ENCODE peak calls at places on chromosomes 1 and 21, in nine cellular contexts. I, U, J, R, B, D, F, W and V are unnamed samples.

GRCh38 chr1:65003316-65003664 is 36.9 kb upstream of the JAK1 start:
- DNase-seq in D (no peak), F (no peak), J (no peak), B (no peak), R (no peak), W (no peak), I (no peak), U (no peak), V (no peak)

GRCh38 chr1:234270103-234270502 is 103.2 kb upstream of the COA6 start:
- DNase-seq in U (no peak), B (no peak), D (no peak), F (no peak), W (no peak), I (no peak), J (no peak), R (no peak), V (no peak)

GRCh38 chr1:1371741-1372711 is 3.0 kb downstream of the AURKAIP1 start:
- DNase-seq in R (peak), W (peak), U (peak), D (peak), F (peak), B (no peak), J (peak), I (no peak), V (peak)

GRCh38 chr1:10965621-10966226 is 46.7 kb upstream of the TARDBP start:
- DNase-seq in U (peak), D (peak), R (no peak), F (peak), I (no peak), B (no peak), W (no peak), J (peak), V (no peak)

GRCh38 chr21:42530167-42530518 is 16.5 kb downstream of the SLC37A1 start:
- DNase-seq in B (no peak), J (no peak), D (no peak), I (no peak), F (peak), W (no peak), U (no peak), R (no peak), V (no peak)

GRCh38 chr1:202154766-202155477 is 5.5 kb downstream of the PTPN7 start:
- DNase-seq in J (peak), D (peak), R (peak), I (no peak), U (peak), F (peak), B (no peak), W (peak), V (peak)

GRCh38 chr1:109814993-109815786 is 51.5 kb upstream of the EPS8L3 start:
- DNase-seq in D (no peak), R (no peak), W (no peak), F (no peak), I (no peak), U (no peak), J (no peak), B (no peak), V (peak)

GRCh38 chr1:175126347-175126746 is 58.7 kb downstream of the TNN start:
- DNase-seq in R (peak), F (no peak), W (peak), D (no peak), J (peak), B (peak), I (no peak), U (no peak), V (no peak)

GRCh38 chr21:32004281-32004680 is 131.5 kb downstream of the HUNK start:
- DNase-seq in D (no peak), R (peak), U (no peak), I (no peak), B (no peak), W (no peak), J (no peak), F (no peak), V (no peak)

GRCh38 chr21:18049461-18049860 is 195.2 kb upstream of the CHODL start:
- DNase-seq in R (no peak), B (no peak), D (no peak), I (no peak), F (no peak), W (no peak), J (no peak), U (no peak), V (no peak)

GRCh38 chr1:192122668-192123067 is 35.6 kb upstream of the RGS18 start:
- DNase-seq in B (no peak), D (no peak), U (no peak), R (no peak), W (no peak), J (no peak), I (no peak), F (no peak), V (no peak)

GRCh38 chr1:192967211-192967877 is 91.8 kb downstream of the UCHL5 start:
- DNase-seq in R (no peak), I (no peak), J (no peak), U (no peak), D (no peak), F (no peak), B (no peak), W (no peak), V (no peak)

GRCh38 chr1:154975409-154976205 is 1.1 kb downstream of the CKS1B start:
- DNase-seq in J (peak), R (peak), F (peak), B (no peak), U (peak), D (peak), W (peak), I (peak), V (no peak)

GRCh38 chr1:225735252-225736149 is 42.1 kb upstream of the SRP9 start:
- DNase-seq in B (peak), J (peak), W (peak), U (no peak), F (no peak), D (peak), R (peak), I (peak), V (no peak)

GRCh38 chr1:41791667-41792484 is 126.8 kb downstream of the HIVEP3 start:
- DNase-seq in U (no peak), F (peak), B (no peak), W (no peak), I (no peak), J (no peak), D (no peak), R (no peak), V (no peak)

GRCh38 chr1:64624446-64624766 is 120.5 kb upstream of the RAVER2 start:
- DNase-seq in U (no peak), D (peak), R (peak), B (no peak), W (peak), I (peak), J (peak), F (peak), V (no peak)

GRCh38 chr1:95027046-95027445 is 45.7 kb downstream of the ALG14 start:
- DNase-seq in B (no peak), J (peak), D (no peak), U (no peak), F (no peak), R (no peak), I (no peak), W (peak), V (no peak)

GRCh38 chr1:44894591-44894990 is 51.5 kb upstream of the PTCH2 start:
- DNase-seq in I (no peak), W (peak), R (peak), D (peak), B (no peak), U (no peak), J (peak), F (no peak), V (no peak)

GRCh38 chr1:246572795-246573194 is 6.5 kb downstream of the CNST start:
- DNase-seq in D (no peak), U (no peak), W (no peak), I (no peak), B (no peak), J (no peak), R (no peak), F (no peak), V (no peak)

GRCh38 chr1:38586993-38587646 is 272.5 kb downstream of the RRAGC start:
- DNase-seq in I (no peak), B (no peak), D (peak), F (peak), U (peak), W (no peak), R (peak), J (peak), V (no peak)

GRCh38 chr1:81758213-81758612 is 42.5 kb upstream of the ADGRL2 start:
- DNase-seq in D (no peak), F (no peak), U (no peak), J (peak), R (no peak), B (no peak), W (peak), I (no peak), V (no peak)

GRCh38 chr1:211483896-211484612 is 7.9 kb downstream of the RD3 start:
- DNase-seq in D (no peak), F (no peak), W (no peak), B (no peak), U (no peak), R (no peak), I (no peak), J (no peak), V (no peak)

GRCh38 chr1:246153796-246154212 is 353.3 kb downstream of the SMYD3 start:
- DNase-seq in R (peak), W (peak), B (no peak), J (no peak), I (no peak), D (no peak), U (no peak), F (no peak), V (no peak)

GRCh38 chr1:205569411-205570172 is 62.2 kb downstream of the ELK4 start:
- DNase-seq in W (no peak), J (no peak), U (no peak), B (no peak), F (no peak), D (no peak), R (no peak), I (no peak), V (no peak)

GRCh38 chr1:72485786-72486185 is 203.4 kb upstream of the NEGR1 start:
- DNase-seq in B (no peak), J (peak), R (peak), I (no peak), F (no peak), W (peak), D (no peak), U (no peak), V (no peak)

GRCh38 chr1:183318433-183318832 is 99.7 kb downstream of the NMNAT2 start:
- DNase-seq in W (peak), F (peak), B (peak), D (peak), R (peak), I (peak), U (no peak), J (peak), V (peak)
- TF ChIP-seq CTCF in W (peak), F (no peak), B (peak), D (peak), R (peak), I (peak), U (no peak), J (peak), V (no peak)

GRCh38 chr21:45802425-45802824 is 158.9 kb downstream of the PCBP3 start:
- DNase-seq in W (no peak), R (no peak), U (no peak), I (no peak), B (no peak), F (no peak), D (no peak), J (no peak), V (no peak)
- TF ChIP-seq CTCF in W (no peak), R (no peak), U (no peak), I (no peak), B (no peak), F (no peak), D (no peak), J (no peak), V (no peak)

GRCh38 chr1:208081972-208082371 is 162.2 kb downstream of the PLXNA2 start:
- DNase-seq in R (no peak), U (no peak), I (no peak), W (peak), B (no peak), F (no peak), D (no peak), J (no peak), V (no peak)
- TF ChIP-seq CTCF in R (peak), U (no peak), I (no peak), W (no peak), B (no peak), F (no peak), D (no peak), J (no peak), V (no peak)

GRCh38 chr1:62433861-62434611 is 2.8 kb upstream of the USP1 start:
- DNase-seq in F (no peak), D (no peak), W (no peak), U (no peak), I (no peak), B (no peak), J (no peak), R (no peak), V (no peak)
- TF ChIP-seq CTCF in F (no peak), D (peak), W (no peak), U (no peak), I (no peak), B (no peak), J (no peak), R (no peak), V (no peak)

GRCh38 chr1:214123061-214123784 is 135.4 kb downstream of the PROX1 start:
- DNase-seq in R (peak), D (peak), W (peak), F (peak), B (no peak), U (peak), J (peak), I (peak), V (no peak)
- TF ChIP-seq CTCF in R (peak), D (peak), W (peak), F (peak), B (peak), U (peak), J (peak), I (peak), V (peak)

DNA sequence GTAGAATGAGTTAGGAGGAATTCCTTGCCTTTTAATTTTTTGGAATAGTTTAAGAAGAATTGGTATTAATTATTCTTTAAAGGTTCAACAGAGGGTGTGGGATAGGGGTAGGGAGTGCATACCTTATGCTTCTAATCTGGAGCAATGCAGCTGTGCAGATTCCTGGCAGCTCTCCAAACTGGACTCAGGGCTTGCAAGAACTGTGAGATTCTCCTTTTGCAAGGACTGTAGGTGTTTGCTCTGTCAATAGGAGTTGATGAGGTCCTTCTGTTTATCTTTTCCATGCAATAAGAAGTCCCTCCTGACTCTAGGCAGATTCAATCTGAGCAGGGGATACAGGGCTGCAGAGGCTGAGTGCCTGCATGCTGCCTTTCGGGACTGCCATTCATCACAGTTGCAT is 122.2 kb downstream of the DISC1 start:
- DNase-seq in I (no peak), D (no peak), U (no peak), W (peak), R (no peak), J (peak), B (no peak), F (no peak), V (no peak)
- TF ChIP-seq CTCF in I (no peak), D (no peak), U (no peak), W (no peak), R (no peak), J (no peak), B (no peak), F (no peak), V (no peak)

DNA sequence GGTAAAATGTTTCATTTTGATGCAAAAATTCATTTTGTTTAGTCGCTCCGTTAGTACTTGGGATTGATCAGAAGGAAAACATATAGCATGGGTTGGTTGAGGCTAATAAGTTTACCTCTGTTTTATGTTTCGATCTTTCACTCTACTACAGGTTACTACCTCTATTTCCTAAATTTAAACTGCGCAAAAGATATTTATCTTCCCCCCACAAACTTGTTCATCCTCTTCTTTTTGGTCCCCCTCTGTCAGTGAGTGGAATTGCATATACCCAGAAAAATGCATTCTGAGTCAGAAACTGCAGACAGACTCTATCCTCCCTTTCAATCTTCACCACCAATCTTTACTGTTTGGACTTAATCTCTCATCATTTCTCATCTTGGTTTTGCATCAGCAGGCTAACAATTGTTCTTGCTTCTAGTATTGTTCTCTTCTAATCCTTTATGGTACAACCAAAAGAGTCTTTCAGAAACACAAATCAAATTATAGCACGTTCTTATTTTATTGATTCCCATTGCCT is 316.0 kb upstream of the ADGRL4 start:
- DNase-seq in F (no peak), I (no peak), B (no peak), W (peak), R (peak), U (no peak), D (peak), J (peak), V (no peak)
- TF ChIP-seq CTCF in F (no peak), I (no peak), B (no peak), W (peak), R (peak), U (no peak), D (no peak), J (peak), V (peak)